ENCODE peak calls at places on chromosomes 5 and 9, in five cellular contexts. One of them, this sample, is unnamed.

GRCh38 chr9:117932585-117932984 is 228.4 kb downstream of the TLR4 start:
- DNase-seq in upper lobe of left lung: no peak
- DNase-seq in dorsolateral prefrontal cortex: no peak
- DNase-seq in psoas muscle: no peak
- DNase-seq in cardiac fibroblast: no peak
- DNase-seq in this sample: no peak

GRCh38 chr5:16935271-16936149 is 578 bp downstream of the MYO10 start:
- DNase-seq in upper lobe of left lung: peak; percentile 92
- DNase-seq in psoas muscle: peak; percentile 17
- DNase-seq in dorsolateral prefrontal cortex: no peak
- DNase-seq in cardiac fibroblast: peak; percentile 37
- DNase-seq in this sample: no peak

GRCh38 chr9:101356619-101357018 is 28.2 kb downstream of the BAAT start:
- DNase-seq in upper lobe of left lung: no peak
- DNase-seq in dorsolateral prefrontal cortex: no peak
- DNase-seq in psoas muscle: no peak
- DNase-seq in cardiac fibroblast: no peak
- DNase-seq in this sample: no peak

GRCh38 chr9:98501776-98502175 is 207.0 kb downstream of the GABBR2 start:
- DNase-seq in cardiac fibroblast: no peak
- DNase-seq in upper lobe of left lung: no peak
- DNase-seq in dorsolateral prefrontal cortex: no peak
- DNase-seq in psoas muscle: no peak
- DNase-seq in this sample: no peak

GRCh38 chr5:139740138-139740992 is 55.2 kb upstream of the PSD2 start:
- DNase-seq in upper lobe of left lung: no peak
- DNase-seq in dorsolateral prefrontal cortex: peak; percentile 71
- DNase-seq in psoas muscle: no peak
- DNase-seq in cardiac fibroblast: no peak
- DNase-seq in this sample: no peak

GRCh38 chr9:127473501-127473900 is 22.2 kb downstream of the LRSAM1 start:
- DNase-seq in cardiac fibroblast: no peak
- DNase-seq in dorsolateral prefrontal cortex: no peak
- DNase-seq in psoas muscle: no peak
- DNase-seq in upper lobe of left lung: no peak
- DNase-seq in this sample: no peak

GRCh38 chr5:35009059-35009458 is 38.7 kb downstream of the AGXT2 start:
- DNase-seq in dorsolateral prefrontal cortex: no peak
- DNase-seq in cardiac fibroblast: no peak
- DNase-seq in upper lobe of left lung: no peak
- DNase-seq in psoas muscle: no peak
- DNase-seq in this sample: no peak

GRCh38 chr9:122007837-122008236 is 85.3 kb downstream of the TTLL11 start:
- DNase-seq in psoas muscle: no peak
- DNase-seq in dorsolateral prefrontal cortex: no peak
- DNase-seq in cardiac fibroblast: no peak
- DNase-seq in upper lobe of left lung: no peak
- DNase-seq in this sample: no peak

GRCh38 chr9:117739620-117740347 is 35.6 kb downstream of the TLR4 start:
- DNase-seq in cardiac fibroblast: no peak
- DNase-seq in psoas muscle: no peak
- DNase-seq in dorsolateral prefrontal cortex: no peak
- DNase-seq in upper lobe of left lung: no peak
- DNase-seq in this sample: no peak

GRCh38 chr5:86866036-86866435 is 248.3 kb downstream of the COX7C start:
- DNase-seq in psoas muscle: no peak
- DNase-seq in upper lobe of left lung: no peak
- DNase-seq in cardiac fibroblast: no peak
- DNase-seq in dorsolateral prefrontal cortex: peak; percentile 21
- DNase-seq in this sample: no peak

GRCh38 chr5:81132381-81132780 is 100.7 kb upstream of the CKMT2 start:
- DNase-seq in psoas muscle: no peak
- DNase-seq in cardiac fibroblast: no peak
- DNase-seq in upper lobe of left lung: no peak
- DNase-seq in dorsolateral prefrontal cortex: no peak
- DNase-seq in this sample: no peak

GRCh38 chr5:179407191-179408175 is 62.2 kb upstream of the ADAMTS2 start:
- DNase-seq in dorsolateral prefrontal cortex: no peak
- DNase-seq in upper lobe of left lung: peak; percentile 54
- DNase-seq in cardiac fibroblast: peak; percentile 63
- DNase-seq in psoas muscle: peak; percentile 51
- DNase-seq in this sample: peak; percentile 28

GRCh38 chr9:135797507-135798302 is 95.7 kb downstream of the KCNT1 start:
- DNase-seq in cardiac fibroblast: peak; percentile 61
- DNase-seq in psoas muscle: peak; percentile 51
- DNase-seq in dorsolateral prefrontal cortex: peak; percentile 53
- DNase-seq in upper lobe of left lung: peak; percentile 54
- DNase-seq in this sample: no peak

GRCh38 chr9:76537150-76537646 is 78.2 kb downstream of the GCNT1 start:
- DNase-seq in upper lobe of left lung: no peak
- DNase-seq in psoas muscle: no peak
- DNase-seq in dorsolateral prefrontal cortex: peak; percentile 18
- DNase-seq in cardiac fibroblast: peak; percentile 51
- DNase-seq in this sample: no peak

GRCh38 chr5:60366489-60366888 is 333.5 kb downstream of the DEPDC1B start:
- DNase-seq in upper lobe of left lung: no peak
- DNase-seq in cardiac fibroblast: no peak
- DNase-seq in dorsolateral prefrontal cortex: no peak
- DNase-seq in psoas muscle: no peak
- DNase-seq in this sample: no peak

GRCh38 chr9:14424323-14424722 is 110.4 kb upstream of the NFIB start:
- DNase-seq in dorsolateral prefrontal cortex: no peak
- DNase-seq in psoas muscle: no peak
- DNase-seq in cardiac fibroblast: no peak
- DNase-seq in upper lobe of left lung: no peak
- DNase-seq in this sample: no peak

GRCh38 chr5:135053278-135053677 is 19.2 kb upstream of the PITX1 start:
- DNase-seq in cardiac fibroblast: no peak
- DNase-seq in psoas muscle: no peak
- DNase-seq in dorsolateral prefrontal cortex: no peak
- DNase-seq in upper lobe of left lung: no peak
- DNase-seq in this sample: no peak

GRCh38 chr5:60436518-60436917 is 263.4 kb downstream of the DEPDC1B start:
- DNase-seq in upper lobe of left lung: no peak
- DNase-seq in psoas muscle: no peak
- DNase-seq in dorsolateral prefrontal cortex: no peak
- DNase-seq in cardiac fibroblast: no peak
- DNase-seq in this sample: no peak

GRCh38 chr5:158351485-158352140 is 492.7 kb upstream of the CLINT1 start:
- DNase-seq in cardiac fibroblast: no peak
- DNase-seq in upper lobe of left lung: no peak
- DNase-seq in dorsolateral prefrontal cortex: no peak
- DNase-seq in psoas muscle: no peak
- DNase-seq in this sample: no peak

GRCh38 chr5:83632874-83633273 is 87.8 kb downstream of the HAPLN1 start:
- DNase-seq in cardiac fibroblast: peak; percentile 76
- DNase-seq in upper lobe of left lung: no peak
- DNase-seq in psoas muscle: no peak
- DNase-seq in dorsolateral prefrontal cortex: no peak
- DNase-seq in this sample: no peak

GRCh38 chr5:80220268-80220897 is 35.5 kb downstream of the SERINC5 start:
- DNase-seq in cardiac fibroblast: no peak
- DNase-seq in psoas muscle: no peak
- DNase-seq in dorsolateral prefrontal cortex: no peak
- DNase-seq in upper lobe of left lung: no peak
- DNase-seq in this sample: no peak

GRCh38 chr9:20441704-20442423 is 180.4 kb downstream of the MLLT3 start:
- DNase-seq in dorsolateral prefrontal cortex: no peak
- DNase-seq in cardiac fibroblast: no peak
- DNase-seq in upper lobe of left lung: no peak
- DNase-seq in psoas muscle: no peak
- DNase-seq in this sample: peak; percentile 1

GRCh38 chr5:151947924-151948323 is 23.3 kb upstream of the GLRA1 start:
- DNase-seq in cardiac fibroblast: no peak
- DNase-seq in upper lobe of left lung: no peak
- DNase-seq in dorsolateral prefrontal cortex: no peak
- DNase-seq in psoas muscle: no peak
- DNase-seq in this sample: no peak

GRCh38 chr5:10984021-10984420 is 223.0 kb upstream of the DAP start:
- DNase-seq in cardiac fibroblast: no peak
- DNase-seq in dorsolateral prefrontal cortex: no peak
- DNase-seq in psoas muscle: no peak
- DNase-seq in upper lobe of left lung: no peak
- DNase-seq in this sample: no peak

GRCh38 chr5:143372187-143372829 is 31.2 kb downstream of the NR3C1 start:
- DNase-seq in upper lobe of left lung: no peak
- DNase-seq in cardiac fibroblast: peak; percentile 48
- DNase-seq in psoas muscle: no peak
- DNase-seq in dorsolateral prefrontal cortex: no peak
- DNase-seq in this sample: no peak

GRCh38 chr5:157269165-157269671 is 3.3 kb downstream of the CYFIP2 start:
- DNase-seq in dorsolateral prefrontal cortex: no peak
- DNase-seq in cardiac fibroblast: no peak
- DNase-seq in psoas muscle: no peak
- DNase-seq in upper lobe of left lung: no peak
- DNase-seq in this sample: no peak

GRCh38 chr9:38259519-38260218 is 132.8 kb upstream of the ALDH1B1 start:
- DNase-seq in cardiac fibroblast: no peak
- DNase-seq in dorsolateral prefrontal cortex: no peak
- DNase-seq in upper lobe of left lung: no peak
- DNase-seq in psoas muscle: no peak
- DNase-seq in this sample: no peak

GRCh38 chr5:118791986-118792734 is 196.2 kb downstream of the DTWD2 start:
- DNase-seq in psoas muscle: no peak
- DNase-seq in cardiac fibroblast: peak; percentile 86
- DNase-seq in dorsolateral prefrontal cortex: peak; percentile 61
- DNase-seq in upper lobe of left lung: no peak
- DNase-seq in this sample: peak; percentile 67

GRCh38 chr9:103319979-103320378 is 324.8 kb downstream of the CYLC2 start:
- DNase-seq in upper lobe of left lung: no peak
- DNase-seq in psoas muscle: no peak
- DNase-seq in dorsolateral prefrontal cortex: no peak
- DNase-seq in cardiac fibroblast: no peak
- DNase-seq in this sample: no peak

GRCh38 chr5:73299017-73299630 is 126.1 kb downstream of the TMEM174 start:
- DNase-seq in cardiac fibroblast: no peak
- DNase-seq in dorsolateral prefrontal cortex: no peak
- DNase-seq in upper lobe of left lung: peak; percentile 83
- DNase-seq in psoas muscle: no peak
- DNase-seq in this sample: no peak

GRCh38 chr9:69307446-69308216 is 17.4 kb upstream of the ENTREP1 start:
- DNase-seq in upper lobe of left lung: no peak
- DNase-seq in cardiac fibroblast: peak; percentile 82
- DNase-seq in dorsolateral prefrontal cortex: no peak
- DNase-seq in psoas muscle: no peak
- DNase-seq in this sample: peak; percentile 14

GRCh38 chr9:19513671-19514275 is 105.0 kb downstream of the ACER2 start:
- DNase-seq in upper lobe of left lung: no peak
- DNase-seq in dorsolateral prefrontal cortex: no peak
- DNase-seq in psoas muscle: no peak
- DNase-seq in cardiac fibroblast: peak; percentile 17
- DNase-seq in this sample: no peak

GRCh38 chr9:138045541-138046490 is 168.2 kb downstream of the CACNA1B start:
- DNase-seq in dorsolateral prefrontal cortex: peak; percentile 9
- DNase-seq in psoas muscle: no peak
- DNase-seq in upper lobe of left lung: peak; percentile 47
- DNase-seq in cardiac fibroblast: no peak
- DNase-seq in this sample: no peak

GRCh38 chr5:78972654-78973428 is 12.3 kb downstream of the ARSB start:
- DNase-seq in psoas muscle: no peak
- DNase-seq in dorsolateral prefrontal cortex: no peak
- DNase-seq in cardiac fibroblast: peak; percentile 84
- DNase-seq in upper lobe of left lung: no peak
- DNase-seq in this sample: no peak

GRCh38 chr9:30723656-30724055 is 1660.8 kb upstream of the ACO1 start:
- DNase-seq in upper lobe of left lung: no peak
- DNase-seq in cardiac fibroblast: no peak
- DNase-seq in dorsolateral prefrontal cortex: no peak
- DNase-seq in psoas muscle: no peak
- DNase-seq in this sample: no peak

GRCh38 chr5:143836161-143836725 is 24.3 kb downstream of the HMHB1 start:
- DNase-seq in psoas muscle: no peak
- DNase-seq in dorsolateral prefrontal cortex: no peak
- DNase-seq in cardiac fibroblast: no peak
- DNase-seq in upper lobe of left lung: no peak
- DNase-seq in this sample: peak; percentile 27

GRCh38 chr5:911601-912000 is 18.9 kb downstream of the TRIP13 start:
- DNase-seq in dorsolateral prefrontal cortex: no peak
- DNase-seq in psoas muscle: no peak
- DNase-seq in cardiac fibroblast: peak; percentile 72
- DNase-seq in upper lobe of left lung: no peak
- DNase-seq in this sample: peak; percentile 52

GRCh38 chr9:77648458-77649108 is 461 bp upstream of the GNA14 start:
- DNase-seq in cardiac fibroblast: peak; percentile 59
- DNase-seq in dorsolateral prefrontal cortex: peak; percentile 13
- DNase-seq in upper lobe of left lung: peak; percentile 88
- DNase-seq in psoas muscle: peak; percentile 61
- DNase-seq in this sample: no peak
- TF ChIP-seq CTCF in cardiac fibroblast: no peak
- TF ChIP-seq CTCF in dorsolateral prefrontal cortex: no peak
- TF ChIP-seq CTCF in upper lobe of left lung: no peak
- TF ChIP-seq CTCF in psoas muscle: no peak
- TF ChIP-seq CTCF in this sample: no peak

DNA sequence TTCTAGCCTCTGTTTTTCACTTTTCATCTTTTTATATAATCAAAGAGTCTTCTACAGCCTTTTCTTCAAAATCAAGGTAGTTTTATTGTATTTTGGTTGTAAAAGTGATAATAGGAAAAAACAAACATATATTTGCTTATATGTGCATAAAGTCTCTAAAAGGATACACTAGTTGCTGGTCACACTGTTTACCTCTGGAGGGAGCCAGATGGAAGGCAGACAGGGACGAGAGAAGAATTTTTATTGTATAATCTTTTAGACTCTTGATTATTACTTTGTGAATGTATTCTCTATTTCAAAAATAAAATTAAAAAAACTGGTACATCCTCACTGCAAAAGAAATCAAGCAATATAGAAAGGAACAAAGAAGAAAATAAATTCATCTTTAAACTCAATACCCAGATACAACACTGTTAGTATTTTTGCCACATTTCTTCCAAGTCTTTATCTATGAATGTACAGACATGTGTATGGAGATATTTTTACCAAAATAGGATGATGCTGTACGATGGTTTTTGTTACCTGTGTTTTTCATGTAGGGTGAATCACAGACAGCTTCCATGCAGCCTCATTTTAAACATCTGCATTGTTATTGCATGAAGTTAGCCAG is 6.1 kb upstream of the RNF183 start:
- DNase-seq in upper lobe of left lung: no peak
- DNase-seq in dorsolateral prefrontal cortex: peak; percentile 25
- DNase-seq in psoas muscle: no peak
- DNase-seq in cardiac fibroblast: peak; percentile 72
- DNase-seq in this sample: no peak
- TF ChIP-seq CTCF in upper lobe of left lung: no peak
- TF ChIP-seq CTCF in dorsolateral prefrontal cortex: peak; percentile 57
- TF ChIP-seq CTCF in psoas muscle: peak; percentile 58
- TF ChIP-seq CTCF in cardiac fibroblast: peak; percentile 70
- TF ChIP-seq CTCF in this sample: peak; percentile 76

GRCh38 chr5:142206801-142207200 is 98.2 kb downstream of the NDFIP1 start:
- DNase-seq in upper lobe of left lung: no peak
- DNase-seq in dorsolateral prefrontal cortex: no peak
- DNase-seq in psoas muscle: no peak
- DNase-seq in cardiac fibroblast: no peak
- DNase-seq in this sample: no peak
- TF ChIP-seq CTCF in upper lobe of left lung: no peak
- TF ChIP-seq CTCF in dorsolateral prefrontal cortex: no peak
- TF ChIP-seq CTCF in psoas muscle: no peak
- TF ChIP-seq CTCF in cardiac fibroblast: no peak
- TF ChIP-seq CTCF in this sample: no peak

GRCh38 chr9:81083062-81083461 is 606.3 kb downstream of the TLE1 start:
- DNase-seq in dorsolateral prefrontal cortex: no peak
- DNase-seq in cardiac fibroblast: peak; percentile 4
- DNase-seq in upper lobe of left lung: no peak
- DNase-seq in psoas muscle: no peak
- DNase-seq in this sample: no peak
- TF ChIP-seq CTCF in dorsolateral prefrontal cortex: no peak
- TF ChIP-seq CTCF in cardiac fibroblast: peak; percentile 41
- TF ChIP-seq CTCF in upper lobe of left lung: no peak
- TF ChIP-seq CTCF in psoas muscle: no peak
- TF ChIP-seq CTCF in this sample: peak; percentile 32

This sample was measured in AG09309.